ENCODE peak calls at places on chromosome 15, in ten cellular contexts. Q is lower leg skin, J is EL, E is anterior cingulate cortex, P is GM12864, Z is SW480, Y is HEK293T, N is T-helper 1 cell, B is ACHN, D is GM04503. C is an unnamed sample.

GRCh38 chr15:57114070-57114469 is 195.6 kb downstream of the TCF12 start:
- DNase-seq in Q (no peak), J (peak; percentile 18), E (no peak), P (no peak), Z (no peak), Y (no peak), N (no peak), B (no peak), D (no peak), C (no peak)

GRCh38 chr15:76199106-76200082 is 111.9 kb downstream of the ETFA start:
- DNase-seq in Q (no peak), J (peak; percentile 81), E (no peak), P (no peak), Z (no peak), Y (no peak), N (no peak), B (peak; percentile 21), D (peak; percentile 39), C (no peak)

GRCh38 chr15:31434418-31435255 is 108.0 kb downstream of the KLF13 start:
- DNase-seq in Q (peak; percentile 75), J (peak; percentile 84), E (no peak), P (peak; percentile 84), Z (no peak), Y (no peak), N (peak; percentile 60), B (no peak), D (peak; percentile 53), C (peak; percentile 69)

GRCh38 chr15:101016581-101016980 is 97.4 kb downstream of the LRRK1 start:
- DNase-seq in Q (peak; percentile 11), J (no peak), E (no peak), P (no peak), Z (no peak), Y (no peak), N (no peak), B (no peak), D (no peak), C (no peak)

GRCh38 chr15:45650889-45651525 is 16.2 kb downstream of the SQOR start:
- DNase-seq in Q (no peak), J (no peak), E (no peak), P (no peak), Z (no peak), Y (no peak), N (no peak), B (no peak), D (no peak), C (peak; percentile 78)

GRCh38 chr15:63497642-63498100 is 6.7 kb upstream of the USP3 start:
- DNase-seq in Q (no peak), J (no peak), E (no peak), P (no peak), Z (no peak), Y (no peak), N (peak; percentile 72), B (no peak), D (no peak), C (peak; percentile 75)

GRCh38 chr15:42036112-42036905 is 15.5 kb upstream of the PLA2G4E start:
- DNase-seq in Q (no peak), J (no peak), E (no peak), P (no peak), Z (no peak), Y (no peak), N (no peak), B (no peak), D (no peak), C (no peak)

GRCh38 chr15:89783111-89783860 is 7.2 kb downstream of the MESP2 start:
- DNase-seq in Q (no peak), J (no peak), E (no peak), P (no peak), Z (no peak), Y (no peak), N (no peak), B (no peak), D (peak; percentile 42), C (no peak)

GRCh38 chr15:69595009-69595825 is 142.6 kb downstream of the RPLP1 start:
- DNase-seq in Q (no peak), J (no peak), E (no peak), P (no peak), Z (peak; percentile 50), Y (no peak), N (no peak), B (no peak), D (no peak), C (peak; percentile 81)

GRCh38 chr15:84669726-84670125 is 11.7 kb upstream of the NMB start:
- DNase-seq in Q (no peak), J (peak; percentile 23), E (no peak), P (no peak), Z (no peak), Y (no peak), N (no peak), B (no peak), D (peak; percentile 90), C (no peak)

GRCh38 chr15:77944002-77944867 is 133.3 kb downstream of the TBC1D2B start:
- DNase-seq in Q (peak; percentile 84), J (peak; percentile 91), E (peak; percentile 57), P (peak; percentile 36), Z (peak; percentile 71), Y (peak; percentile 65), N (peak; percentile 10), B (peak; percentile 51), D (peak; percentile 37), C (peak; percentile 93)

GRCh38 chr15:68640791-68641331 is 62.1 kb downstream of the CORO2B start:
- DNase-seq in Q (no peak), J (no peak), E (peak; percentile 31), P (no peak), Z (no peak), Y (no peak), N (no peak), B (no peak), D (no peak), C (no peak)

GRCh38 chr15:83556068-83556467 is 97.9 kb upstream of the ADAMTSL3 start:
- DNase-seq in Q (no peak), J (no peak), E (no peak), P (no peak), Z (no peak), Y (no peak), N (no peak), B (no peak), D (no peak), C (no peak)

GRCh38 chr15:48427960-48428547 is 96.8 kb downstream of the DUT start:
- DNase-seq in Q (no peak), J (peak; percentile 97), E (no peak), P (no peak), Z (no peak), Y (no peak), N (no peak), B (no peak), D (peak; percentile 95), C (no peak)

GRCh38 chr15:64749999-64750657 is 25.3 kb downstream of the RBPMS2 start:
- DNase-seq in Q (no peak), J (peak; percentile 42), E (peak; percentile 19), P (no peak), Z (no peak), Y (peak; percentile 27), N (no peak), B (peak; percentile 3), D (no peak), C (no peak)

GRCh38 chr15:70856177-70856883 is 2.4 kb upstream of the LARP6 start:
- DNase-seq in Q (no peak), J (peak; percentile 74), E (no peak), P (no peak), Z (no peak), Y (no peak), N (no peak), B (peak; percentile 24), D (no peak), C (no peak)

GRCh38 chr15:60829416-60829815 is 350.5 kb upstream of the ICE2 start:
- DNase-seq in Q (peak; percentile 76), J (no peak), E (no peak), P (no peak), Z (no peak), Y (no peak), N (no peak), B (no peak), D (peak; percentile 70), C (no peak)

GRCh38 chr15:28947241-28947674 is 61.5 kb downstream of the APBA2 start:
- DNase-seq in Q (no peak), J (no peak), E (no peak), P (no peak), Z (no peak), Y (no peak), N (no peak), B (no peak), D (no peak), C (no peak)

C was measured in left lung.